ENCODE peak calls at places on chromosome 17, in four cellular contexts. One of them, this sample, is unnamed.

GRCh38 chr17:27603870-27604794 is 26.9 kb upstream of the LGALS9 start:
- DNase-seq in hypothalamus: no peak
- DNase-seq in lung microvascular endothelial cell: no peak
- DNase-seq in EL: no peak
- DNase-seq in this sample: no peak

GRCh38 chr17:37786481-37786880 is 41.6 kb upstream of the HNF1B start:
- DNase-seq in hypothalamus: no peak
- DNase-seq in EL: no peak
- DNase-seq in lung microvascular endothelial cell: no peak
- DNase-seq in this sample: no peak

GRCh38 chr17:30958187-30958586 is 12.7 kb upstream of the RNF135 start:
- DNase-seq in hypothalamus: no peak
- DNase-seq in lung microvascular endothelial cell: no peak
- DNase-seq in EL: no peak
- DNase-seq in this sample: no peak

GRCh38 chr17:19333132-19333440 is 29.4 kb downstream of the B9D1 start:
- DNase-seq in lung microvascular endothelial cell: no peak
- DNase-seq in EL: no peak
- DNase-seq in hypothalamus: no peak
- DNase-seq in this sample: no peak

GRCh38 chr17:67021718-67022450 is 22.5 kb upstream of the CACNG1 start:
- DNase-seq in lung microvascular endothelial cell: no peak
- DNase-seq in hypothalamus: no peak
- DNase-seq in EL: no peak
- DNase-seq in this sample: no peak

GRCh38 chr17:81401727-81402529 is 6.7 kb downstream of the BAHCC1 start:
- DNase-seq in hypothalamus: peak; percentile 51
- DNase-seq in EL: peak; percentile 35
- DNase-seq in lung microvascular endothelial cell: peak; percentile 53
- DNase-seq in this sample: peak; percentile 39

GRCh38 chr17:76695059-76695892 is 15.5 kb downstream of the MXRA7 start:
- DNase-seq in hypothalamus: no peak
- DNase-seq in EL: no peak
- DNase-seq in lung microvascular endothelial cell: peak; percentile 68
- DNase-seq in this sample: no peak

GRCh38 chr17:46764709-46765401 is 53.6 kb downstream of the WNT3 start:
- DNase-seq in lung microvascular endothelial cell: peak; percentile 70
- DNase-seq in EL: peak; percentile 99
- DNase-seq in hypothalamus: peak; percentile 23
- DNase-seq in this sample: no peak

GRCh38 chr17:27414271-27414670 is 42.0 kb upstream of the KSR1 start:
- DNase-seq in lung microvascular endothelial cell: no peak
- DNase-seq in hypothalamus: no peak
- DNase-seq in EL: peak; percentile 14
- DNase-seq in this sample: no peak

GRCh38 chr17:63435681-63436522 is 10.2 kb downstream of the CYB561 start:
- DNase-seq in EL: no peak
- DNase-seq in hypothalamus: no peak
- DNase-seq in lung microvascular endothelial cell: no peak
- DNase-seq in this sample: no peak

GRCh38 chr17:27362909-27363308 is 69.0 kb downstream of the WSB1 start:
- DNase-seq in EL: no peak
- DNase-seq in lung microvascular endothelial cell: no peak
- DNase-seq in hypothalamus: no peak
- DNase-seq in this sample: no peak